ENCODE peak calls at places on chromosomes 7 and 10, in six cellular contexts. S, Y, P, J, A and R are unnamed samples.

GRCh38 chr10:97810476-97810875 is 38.7 kb upstream of the SFRP5 start:
- DNase-seq in A (no peak), P (no peak), Y (no peak), S (no peak), J (peak), R (no peak)

GRCh38 chr10:75379817-75380216 is 21.7 kb downstream of the ZNF503 start:
- DNase-seq in A (no peak), Y (no peak), S (no peak), J (no peak), P (no peak), R (no peak)

GRCh38 chr10:61142987-61143386 is 199.0 kb upstream of the RHOBTB1 start:
- DNase-seq in Y (no peak), S (no peak), P (no peak), J (no peak), A (no peak), R (no peak)

GRCh38 chr10:11045995-11046394 is 28.3 kb downstream of the CELF2 start:
- DNase-seq in P (no peak), Y (no peak), A (no peak), S (no peak), J (no peak), R (no peak)

GRCh38 chr7:35694161-35694783 is 663 bp downstream of the HERPUD2 start:
- DNase-seq in P (no peak), S (no peak), Y (no peak), A (no peak), J (peak), R (no peak)

GRCh38 chr10:7354330-7355047 is 56.3 kb downstream of the SFMBT2 start:
- DNase-seq in J (peak), P (peak), Y (peak), A (no peak), S (no peak), R (no peak)

GRCh38 chr10:69503001-69503895 is 52.0 kb downstream of the TSPAN15 start:
- DNase-seq in Y (no peak), S (no peak), P (no peak), A (no peak), J (no peak), R (no peak)

GRCh38 chr10:68900427-68901105 is 549 bp upstream of the DDX50 start:
- DNase-seq in J (peak), A (no peak), S (peak), Y (no peak), P (peak), R (peak)

GRCh38 chr7:155743197-155743596 is 69.1 kb downstream of the SHH start:
- DNase-seq in J (no peak), Y (no peak), A (no peak), P (no peak), S (no peak), R (no peak)

GRCh38 chr7:137343483-137343841 is at the start of gene PTN:
- DNase-seq in Y (no peak), S (peak), A (no peak), P (peak), J (peak), R (peak)